ENCODE peak calls at places on chromosome 2, in five cellular contexts. One of them, this sample, is unnamed.

GRCh38 chr2:211879323-211879722 is 659.3 kb downstream of the ERBB4 start:
- DNase-seq in IMR-90: peak
- DNase-seq in upper lobe of left lung: no peak
- DNase-seq in heart left ventricle: no peak
- DNase-seq in adrenal gland: no peak
- DNase-seq in this sample: no peak

GRCh38 chr2:28394331-28394877 is 1.7 kb downstream of the FOSL2 start:
- DNase-seq in IMR-90: peak
- DNase-seq in upper lobe of left lung: peak
- DNase-seq in heart left ventricle: peak
- DNase-seq in adrenal gland: no peak
- DNase-seq in this sample: peak

GRCh38 chr2:56531668-56532420 is 348.1 kb downstream of the CCDC85A start:
- DNase-seq in IMR-90: peak
- DNase-seq in upper lobe of left lung: no peak
- DNase-seq in heart left ventricle: no peak
- DNase-seq in adrenal gland: no peak
- DNase-seq in this sample: no peak

GRCh38 chr2:64222942-64223511 is 78.8 kb upstream of the PELI1 start:
- DNase-seq in IMR-90: no peak
- DNase-seq in upper lobe of left lung: no peak
- DNase-seq in heart left ventricle: no peak
- DNase-seq in adrenal gland: no peak
- DNase-seq in this sample: no peak

GRCh38 chr2:163808406-163808805 is 72.6 kb upstream of the FIGN start:
- DNase-seq in IMR-90: no peak
- DNase-seq in upper lobe of left lung: no peak
- DNase-seq in heart left ventricle: no peak
- DNase-seq in adrenal gland: no peak
- DNase-seq in this sample: no peak

GRCh38 chr2:223930002-223930976 is 14.8 kb downstream of the WDFY1 start:
- DNase-seq in IMR-90: peak
- DNase-seq in upper lobe of left lung: peak
- DNase-seq in heart left ventricle: peak
- DNase-seq in adrenal gland: peak
- DNase-seq in this sample: peak

GRCh38 chr2:71609958-71610357 is 156.6 kb downstream of the DYSF start:
- DNase-seq in IMR-90: peak
- DNase-seq in upper lobe of left lung: peak
- DNase-seq in heart left ventricle: no peak
- DNase-seq in adrenal gland: no peak
- DNase-seq in this sample: peak

GRCh38 chr2:101696272-101697123 is 1.0 kb upstream of the MAP4K4 start:
- DNase-seq in IMR-90: no peak
- DNase-seq in upper lobe of left lung: peak
- DNase-seq in heart left ventricle: peak
- DNase-seq in adrenal gland: peak
- DNase-seq in this sample: peak

GRCh38 chr2:36355157-36355889 is at the start of gene CRIM1:
- DNase-seq in IMR-90: peak
- DNase-seq in upper lobe of left lung: peak
- DNase-seq in heart left ventricle: peak
- DNase-seq in adrenal gland: peak
- DNase-seq in this sample: peak

GRCh38 chr2:31003717-31004116 is 134.5 kb downstream of the GALNT14 start:
- DNase-seq in IMR-90: no peak
- DNase-seq in upper lobe of left lung: no peak
- DNase-seq in heart left ventricle: no peak
- DNase-seq in adrenal gland: no peak
- DNase-seq in this sample: peak

GRCh38 chr2:8310557-8311455 is 371.1 kb upstream of the ID2 start:
- DNase-seq in IMR-90: no peak
- DNase-seq in upper lobe of left lung: no peak
- DNase-seq in heart left ventricle: no peak
- DNase-seq in adrenal gland: no peak
- DNase-seq in this sample: no peak

GRCh38 chr2:167689444-167689843 is 558.0 kb downstream of the STK39 start:
- DNase-seq in IMR-90: no peak
- DNase-seq in upper lobe of left lung: no peak
- DNase-seq in heart left ventricle: no peak
- DNase-seq in adrenal gland: no peak
- DNase-seq in this sample: no peak

GRCh38 chr2:101827246-101827645 is 129.7 kb downstream of the MAP4K4 start:
- DNase-seq in IMR-90: peak
- DNase-seq in upper lobe of left lung: no peak
- DNase-seq in heart left ventricle: no peak
- DNase-seq in adrenal gland: no peak
- DNase-seq in this sample: no peak

GRCh38 chr2:120568975-120569268 is 166.7 kb upstream of the GLI2 start:
- DNase-seq in IMR-90: no peak
- DNase-seq in upper lobe of left lung: no peak
- DNase-seq in heart left ventricle: no peak
- DNase-seq in adrenal gland: no peak
- DNase-seq in this sample: no peak

GRCh38 chr2:28390857-28391563 is 1.6 kb upstream of the FOSL2 start:
- DNase-seq in IMR-90: no peak
- DNase-seq in upper lobe of left lung: peak
- DNase-seq in heart left ventricle: peak
- DNase-seq in adrenal gland: no peak
- DNase-seq in this sample: peak

GRCh38 chr2:37388074-37388473 is 43.6 kb downstream of the QPCT start:
- DNase-seq in IMR-90: peak
- DNase-seq in upper lobe of left lung: no peak
- DNase-seq in heart left ventricle: no peak
- DNase-seq in adrenal gland: no peak
- DNase-seq in this sample: no peak

GRCh38 chr2:229865033-229865432 is 56.8 kb downstream of the TRIP12 start:
- DNase-seq in IMR-90: no peak
- DNase-seq in upper lobe of left lung: no peak
- DNase-seq in heart left ventricle: no peak
- DNase-seq in adrenal gland: no peak
- DNase-seq in this sample: no peak

GRCh38 chr2:109331864-109332848 is 203.2 kb downstream of the SH3RF3 start:
- DNase-seq in IMR-90: peak
- DNase-seq in upper lobe of left lung: peak
- DNase-seq in heart left ventricle: peak
- DNase-seq in adrenal gland: peak
- DNase-seq in this sample: peak

GRCh38 chr2:33437815-33438214 is 38.6 kb upstream of the RASGRP3 start:
- DNase-seq in IMR-90: no peak
- DNase-seq in upper lobe of left lung: no peak
- DNase-seq in heart left ventricle: no peak
- DNase-seq in adrenal gland: no peak
- DNase-seq in this sample: no peak

GRCh38 chr2:33435518-33435917 is 40.9 kb upstream of the RASGRP3 start:
- DNase-seq in IMR-90: no peak
- DNase-seq in upper lobe of left lung: no peak
- DNase-seq in heart left ventricle: no peak
- DNase-seq in adrenal gland: no peak
- DNase-seq in this sample: no peak

GRCh38 chr2:33437297-33437696 is 39.2 kb upstream of the RASGRP3 start:
- DNase-seq in IMR-90: peak
- DNase-seq in upper lobe of left lung: no peak
- DNase-seq in heart left ventricle: no peak
- DNase-seq in adrenal gland: no peak
- DNase-seq in this sample: no peak

GRCh38 chr2:33433279-33434235 is 42.9 kb upstream of the RASGRP3 start:
- DNase-seq in IMR-90: no peak
- DNase-seq in upper lobe of left lung: no peak
- DNase-seq in heart left ventricle: peak
- DNase-seq in adrenal gland: no peak
- DNase-seq in this sample: no peak

DNA sequence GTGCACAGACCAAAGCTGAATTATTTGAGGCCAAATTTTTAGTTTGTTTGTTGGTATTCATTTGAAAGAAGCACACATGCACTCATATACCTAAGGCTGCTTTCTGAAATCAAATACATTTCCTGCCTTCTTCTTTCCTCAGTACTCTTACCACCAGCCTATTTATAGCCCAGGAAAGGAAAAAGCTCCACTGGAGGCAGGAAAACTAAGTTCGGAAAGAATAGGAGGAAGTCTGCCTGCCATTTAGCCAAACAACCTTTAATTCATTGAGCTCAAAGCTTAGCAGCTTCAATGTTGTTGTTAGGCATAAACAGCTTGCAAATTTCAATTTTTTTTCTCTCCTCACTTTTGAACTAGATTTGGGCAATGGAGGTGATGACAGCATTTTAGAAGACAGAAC is 40.4 kb upstream of the RASGRP3 start:
- DNase-seq in IMR-90: no peak
- DNase-seq in upper lobe of left lung: no peak
- DNase-seq in heart left ventricle: no peak
- DNase-seq in adrenal gland: no peak
- DNase-seq in this sample: no peak
- H3K27ac ChIP-seq in IMR-90: no peak
- H3K27ac ChIP-seq in upper lobe of left lung: no peak
- H3K27ac ChIP-seq in heart left ventricle: no peak
- H3K27ac ChIP-seq in adrenal gland: no peak
- H3K27ac ChIP-seq in this sample: no peak

GRCh38 chr2:241088376-241088775 is 13.7 kb downstream of the MTERF4 start:
- DNase-seq in IMR-90: no peak
- DNase-seq in upper lobe of left lung: no peak
- DNase-seq in heart left ventricle: no peak
- DNase-seq in adrenal gland: no peak
- DNase-seq in this sample: no peak
- TF ChIP-seq POLR2A in IMR-90: no peak
- TF ChIP-seq POLR2A in upper lobe of left lung: no peak
- TF ChIP-seq POLR2A in heart left ventricle: no peak
- TF ChIP-seq POLR2A in adrenal gland: no peak
- TF ChIP-seq POLR2A in this sample: no peak

DNA sequence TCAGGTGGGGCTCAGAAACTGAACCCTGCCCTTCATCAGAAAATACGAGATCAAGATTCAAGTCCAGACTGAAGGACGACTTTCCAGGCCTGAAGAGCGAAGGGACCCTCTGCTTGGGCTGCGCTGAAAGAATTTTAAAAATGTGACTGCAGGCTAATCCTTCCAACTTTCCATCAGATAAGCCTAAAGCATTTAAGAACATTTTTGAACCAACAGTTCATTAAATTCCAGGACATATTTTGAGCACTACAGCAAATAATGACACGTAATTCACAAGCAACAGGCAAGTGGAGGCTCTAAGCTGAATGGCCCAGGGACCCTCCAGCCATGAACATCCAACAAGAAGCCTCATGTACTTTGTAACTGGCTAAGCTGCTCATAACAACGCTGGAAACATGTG is 28.6 kb upstream of the PXDN start:
- DNase-seq in IMR-90: no peak
- DNase-seq in upper lobe of left lung: peak
- DNase-seq in heart left ventricle: no peak
- DNase-seq in adrenal gland: no peak
- DNase-seq in this sample: no peak
- H3K27ac ChIP-seq in IMR-90: no peak
- H3K27ac ChIP-seq in upper lobe of left lung: no peak
- H3K27ac ChIP-seq in heart left ventricle: no peak
- H3K27ac ChIP-seq in adrenal gland: no peak
- H3K27ac ChIP-seq in this sample: no peak

DNA sequence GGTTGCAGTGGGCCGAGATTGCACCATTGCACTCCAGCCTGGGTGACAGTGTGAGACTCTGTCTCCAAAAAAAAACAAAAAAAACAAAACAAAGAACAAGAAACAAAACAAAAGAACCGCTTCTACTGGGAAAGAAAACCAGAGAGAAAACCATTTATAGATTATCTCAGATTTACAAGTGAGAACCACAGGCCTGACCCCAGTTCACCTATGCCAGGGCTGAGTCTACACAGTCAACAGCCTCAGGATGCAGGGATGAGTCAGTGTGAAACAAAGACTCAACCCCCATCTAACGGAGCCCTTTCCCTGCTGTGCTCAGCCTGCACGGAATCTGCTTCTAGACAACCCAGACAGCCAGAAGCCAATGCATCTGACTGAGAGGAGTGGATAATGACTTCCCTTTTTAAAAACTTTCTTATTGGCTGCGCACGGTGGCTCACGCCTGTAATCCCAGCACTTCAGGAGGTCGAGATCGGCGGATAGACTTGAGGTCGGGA is 25.5 kb upstream of the YWHAQ start:
- DNase-seq in IMR-90: peak
- DNase-seq in upper lobe of left lung: no peak
- DNase-seq in heart left ventricle: no peak
- DNase-seq in adrenal gland: no peak
- DNase-seq in this sample: no peak
- TF ChIP-seq POLR2A in IMR-90: no peak
- TF ChIP-seq POLR2A in upper lobe of left lung: no peak
- TF ChIP-seq POLR2A in heart left ventricle: no peak
- TF ChIP-seq POLR2A in adrenal gland: no peak
- TF ChIP-seq POLR2A in this sample: no peak

GRCh38 chr2:226868331-226868730 is 32.5 kb downstream of the RHBDD1 start:
- DNase-seq in IMR-90: peak
- DNase-seq in upper lobe of left lung: no peak
- DNase-seq in heart left ventricle: no peak
- DNase-seq in adrenal gland: no peak
- DNase-seq in this sample: no peak
- H3K27ac ChIP-seq in IMR-90: no peak
- H3K27ac ChIP-seq in upper lobe of left lung: no peak
- H3K27ac ChIP-seq in heart left ventricle: no peak
- H3K27ac ChIP-seq in adrenal gland: no peak
- H3K27ac ChIP-seq in this sample: no peak

GRCh38 chr2:86776532-86776931 is 14.2 kb downstream of the CD8A start:
- DNase-seq in IMR-90: no peak
- DNase-seq in upper lobe of left lung: no peak
- DNase-seq in heart left ventricle: no peak
- DNase-seq in adrenal gland: no peak
- DNase-seq in this sample: no peak
- TF ChIP-seq POLR2A in IMR-90: no peak
- TF ChIP-seq POLR2A in upper lobe of left lung: no peak
- TF ChIP-seq POLR2A in heart left ventricle: no peak
- TF ChIP-seq POLR2A in adrenal gland: no peak
- TF ChIP-seq POLR2A in this sample: no peak

GRCh38 chr2:46119453-46119852 is 177.8 kb upstream of the EPAS1 start:
- DNase-seq in IMR-90: no peak
- DNase-seq in upper lobe of left lung: no peak
- DNase-seq in heart left ventricle: no peak
- DNase-seq in adrenal gland: no peak
- DNase-seq in this sample: no peak
- H3K27ac ChIP-seq in IMR-90: no peak
- H3K27ac ChIP-seq in upper lobe of left lung: peak
- H3K27ac ChIP-seq in heart left ventricle: peak
- H3K27ac ChIP-seq in adrenal gland: no peak
- H3K27ac ChIP-seq in this sample: no peak

DNA sequence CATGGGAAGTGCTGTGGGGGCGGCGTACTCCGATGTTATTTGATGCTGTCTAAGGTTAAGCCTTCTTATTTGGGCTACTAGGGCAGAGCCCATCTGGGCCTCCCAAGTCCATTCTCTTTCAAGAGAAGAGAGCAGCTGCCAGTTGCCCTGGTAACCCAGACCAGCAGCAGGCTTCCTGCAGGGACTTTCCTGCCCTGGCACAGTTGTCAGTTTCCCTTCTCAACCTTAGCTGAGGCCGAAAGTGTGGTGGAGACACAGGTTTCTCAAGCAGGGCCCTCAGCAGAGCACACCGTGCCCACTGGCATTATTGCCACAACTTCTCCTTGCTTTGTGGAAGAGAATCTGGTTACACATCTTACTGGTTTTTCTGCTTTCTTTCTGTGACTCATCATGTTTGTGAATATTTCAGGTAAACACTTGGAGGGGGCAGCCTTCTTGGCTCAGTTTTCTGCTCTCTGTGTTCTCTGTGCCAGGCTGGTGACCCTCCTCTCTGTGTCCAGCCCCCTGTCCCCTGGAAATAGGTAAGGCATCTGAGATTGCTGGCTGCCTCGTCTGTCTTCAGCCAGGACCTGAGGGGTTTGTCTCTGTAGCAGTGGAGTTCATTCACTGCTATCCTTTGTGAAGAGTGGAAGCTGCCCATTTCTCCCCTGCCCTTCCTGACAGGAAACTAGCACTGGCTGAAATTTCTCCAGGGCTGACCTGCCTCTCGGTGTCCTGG is 111.0 kb downstream of the B3GNT2 start:
- DNase-seq in IMR-90: peak
- DNase-seq in upper lobe of left lung: peak
- DNase-seq in heart left ventricle: no peak
- DNase-seq in adrenal gland: peak
- DNase-seq in this sample: peak
- TF ChIP-seq POLR2A in IMR-90: no peak
- TF ChIP-seq POLR2A in upper lobe of left lung: no peak
- TF ChIP-seq POLR2A in heart left ventricle: no peak
- TF ChIP-seq POLR2A in adrenal gland: no peak
- TF ChIP-seq POLR2A in this sample: no peak

This sample was measured in body of pancreas.